ENCODE peak calls at places on chromosomes 5 and 9, in six cellular contexts. D is ACHN; C is stimulated activated CD4-positive, alpha-beta T cell treated with anti-CD3 and anti-CD28 coated beads, Interleukin-2, amount 100 ng/mL, for 48 hours; X is left kidney; H is stimulated activated CD8-positive, alpha-beta memory T cell treated with anti-CD3 and anti-CD28 coated beads, Interleukin-4, amount 100 ng/mL, for 1 hour; R is psoas muscle. W is an unnamed sample.

GRCh38 chr5:16935271-16936149 is 578 bp downstream of the MYO10 start:
- DNase-seq in H (no peak), D (peak), X (peak), C (no peak), R (peak), W (peak)

GRCh38 chr9:82923410-82924242 is 139.3 kb downstream of the RASEF start:
- DNase-seq in X (peak), C (no peak), H (no peak), R (no peak), D (peak), W (peak)

GRCh38 chr9:86368871-86369521 is 14.8 kb upstream of the TUT7 start:
- DNase-seq in R (no peak), H (no peak), D (no peak), X (no peak), C (no peak), W (peak)

GRCh38 chr5:149036168-149036567 is 26.7 kb downstream of the SH3TC2 start:
- DNase-seq in D (no peak), R (no peak), C (no peak), X (no peak), H (no peak), W (no peak)

GRCh38 chr5:172795401-172795977 is 24.5 kb upstream of the DUSP1 start:
- DNase-seq in R (peak), X (peak), D (peak), H (no peak), C (no peak), W (peak)

GRCh38 chr5:35230043-35230611 is at the start of gene PRLR:
- DNase-seq in H (no peak), X (peak), D (no peak), R (peak), C (no peak), W (peak)

GRCh38 chr5:13470256-13470655 is 474.2 kb downstream of the DNAH5 start:
- DNase-seq in X (no peak), D (no peak), C (no peak), H (no peak), R (no peak), W (no peak)

GRCh38 chr9:86460211-86461002 is 106.2 kb upstream of the TUT7 start:
- DNase-seq in C (no peak), R (no peak), H (no peak), X (no peak), D (no peak), W (peak)

GRCh38 chr9:124216474-124217176 is 41.1 kb upstream of the NEK6 start:
- DNase-seq in X (no peak), D (no peak), H (no peak), C (peak), R (no peak), W (no peak)

GRCh38 chr9:131254107-131254491 is 22.2 kb downstream of the FAM78A start:
- DNase-seq in R (peak), D (no peak), H (no peak), X (peak), C (no peak), W (no peak)

GRCh38 chr5:87188411-87188810 is 79.3 kb upstream of the RASA1 start:
- DNase-seq in C (no peak), X (no peak), H (no peak), R (no peak), D (no peak), W (no peak)

GRCh38 chr9:132809677-132810076 is 68.4 kb downstream of the AK8 start:
- DNase-seq in X (no peak), C (no peak), D (no peak), R (no peak), H (no peak), W (no peak)